ENCODE peak calls at places on chromosomes 7 and 10, in four cellular contexts. O is HepG2, C is K562, X is GM12878. B is an unnamed sample.

GRCh38 chr7:130281227-130281626 is 11.7 kb upstream of the CPA4 start:
- DNase-seq in O (no peak), C (no peak), X (no peak), B (no peak)

GRCh38 chr10:47372726-47373125 is 11.4 kb downstream of the ZNF488 start:
- DNase-seq in O (no peak), C (no peak), X (no peak), B (no peak)

GRCh38 chr7:2734761-2735571 is 47.0 kb downstream of the AMZ1 start:
- DNase-seq in O (no peak), C (peak; percentile 72), X (no peak), B (peak; percentile 16)

GRCh38 chr10:110170142-110170887 is 37.1 kb upstream of the MXI1 start:
- DNase-seq in O (no peak), C (no peak), X (no peak), B (no peak)

GRCh38 chr7:24827027-24827426 is 69.8 kb upstream of the GSDME start:
- DNase-seq in O (no peak), C (no peak), X (no peak), B (no peak)

GRCh38 chr7:34011017-34011680 is 105.8 kb downstream of the BMPER start:
- DNase-seq in O (no peak), C (no peak), X (no peak), B (no peak)

GRCh38 chr10:124403548-124403947 is 15.2 kb downstream of the OAT start:
- DNase-seq in O (peak; percentile 78), C (peak; percentile 27), X (peak; percentile 45), B (peak; percentile 30)

GRCh38 chr7:46776790-46777189 is 805.1 kb downstream of the TNS3 start:
- DNase-seq in O (no peak), C (no peak), X (no peak), B (no peak)

GRCh38 chr7:98119257-98119918 is 12.7 kb downstream of the LMTK2 start:
- DNase-seq in O (peak; percentile 53), C (no peak), X (no peak), B (no peak)

GRCh38 chr7:138889566-138889965 is 91.6 kb upstream of the ATP6V0A4 start:
- DNase-seq in O (peak; percentile 23), C (no peak), X (no peak), B (no peak)

GRCh38 chr10:30811665-30812017 is 182.1 kb upstream of the LYZL2 start:
- DNase-seq in O (no peak), C (no peak), X (no peak), B (no peak)

GRCh38 chr7:82624337-82624736 is 180.8 kb upstream of the CACNA2D1 start:
- DNase-seq in O (no peak), C (no peak), X (no peak), B (no peak)

GRCh38 chr10:75924309-75924920 is 493.0 kb downstream of the LRMDA start:
- DNase-seq in O (no peak), C (no peak), X (no peak), B (no peak)

GRCh38 chr7:30815016-30815854 is 44.0 kb downstream of the MINDY4 start:
- DNase-seq in O (no peak), C (no peak), X (no peak), B (no peak)

GRCh38 chr7:129840757-129841156 is 112.0 kb downstream of the UBE2H start:
- DNase-seq in O (no peak), C (no peak), X (no peak), B (no peak)

GRCh38 chr7:121212031-121212430 is 116.8 kb upstream of the WNT16 start:
- DNase-seq in O (no peak), C (no peak), X (no peak), B (no peak)

GRCh38 chr7:157117796-157118195 is 20.9 kb upstream of the UBE3C start:
- DNase-seq in O (no peak), C (peak; percentile 64), X (no peak), B (no peak)

GRCh38 chr10:121459765-121460453 is 138.3 kb downstream of the FGFR2 start:
- DNase-seq in O (no peak), C (no peak), X (no peak), B (peak; percentile 23)

GRCh38 chr7:77269360-77270075 is 69.9 kb upstream of the FGL2 start:
- DNase-seq in O (no peak), C (no peak), X (peak; percentile 23), B (no peak)

GRCh38 chr10:8122970-8123369 is 68.5 kb downstream of the GATA3 start:
- DNase-seq in O (no peak), C (no peak), X (no peak), B (no peak)

GRCh38 chr10:51786016-51786683 is 86.8 kb upstream of the CSTF2T start:
- DNase-seq in O (no peak), C (no peak), X (no peak), B (no peak)

GRCh38 chr10:110487411-110488123 is 10.1 kb upstream of the DUSP5 start:
- DNase-seq in O (peak; percentile 24), C (no peak), X (no peak), B (peak; percentile 53)

GRCh38 chr7:99631311-99632109 is 14.8 kb downstream of the ZSCAN25 start:
- DNase-seq in O (peak; percentile 64), C (peak; percentile 39), X (no peak), B (peak; percentile 42)

GRCh38 chr7:109844362-109844761 is 1246.6 kb upstream of the LRRN3 start:
- DNase-seq in O (peak; percentile 5), C (no peak), X (no peak), B (no peak)

GRCh38 chr10:69449841-69450240 is 1.4 kb upstream of the TSPAN15 start:
- DNase-seq in O (peak; percentile 73), C (peak; percentile 65), X (no peak), B (peak; percentile 75)

GRCh38 chr10:124566981-124567835 is 105.6 kb downstream of the LHPP start:
- DNase-seq in O (no peak), C (no peak), X (no peak), B (no peak)

GRCh38 chr7:1536768-1537630 is 6.5 kb downstream of the MAFK start:
- DNase-seq in O (peak; percentile 93), C (peak; percentile 71), X (no peak), B (peak; percentile 71)

GRCh38 chr10:23053036-23053435 is 42.3 kb upstream of the MSRB2 start:
- DNase-seq in O (no peak), C (no peak), X (no peak), B (peak; percentile 20)

GRCh38 chr10:24324651-24325050 is 115.7 kb downstream of the KIAA1217 start:
- DNase-seq in O (no peak), C (no peak), X (no peak), B (no peak)

GRCh38 chr10:132396495-132397035 is 435 bp upstream of the PWWP2B start:
- DNase-seq in O (peak; percentile 26), C (peak; percentile 88), X (no peak), B (no peak)

GRCh38 chr10:74156919-74157289 is 5.9 kb downstream of the ADK start:
- DNase-seq in O (no peak), C (peak; percentile 48), X (no peak), B (no peak)

GRCh38 chr7:91957823-91958222 is 17.2 kb downstream of the AKAP9 start:
- DNase-seq in O (no peak), C (no peak), X (no peak), B (no peak)

GRCh38 chr7:120916116-120916515 is 34.5 kb upstream of the ING3 start:
- DNase-seq in O (no peak), C (no peak), X (no peak), B (no peak)

GRCh38 chr7:36863901-36864701 is 139.8 kb upstream of the AOAH start:
- DNase-seq in O (peak; percentile 38), C (no peak), X (no peak), B (no peak)

GRCh38 chr10:116053910-116054309 is 219.1 kb downstream of the GFRA1 start:
- DNase-seq in O (no peak), C (no peak), X (no peak), B (no peak)

GRCh38 chr10:24427678-24428409 is 218.9 kb downstream of the KIAA1217 start:
- DNase-seq in O (no peak), C (no peak), X (no peak), B (no peak)

GRCh38 chr10:79026341-79026761 is 42.4 kb upstream of the ZMIZ1 start:
- DNase-seq in O (no peak), C (no peak), X (no peak), B (no peak)

GRCh38 chr7:133641436-133641835 is 388.6 kb downstream of the EXOC4 start:
- DNase-seq in O (no peak), C (no peak), X (no peak), B (no peak)

GRCh38 chr10:17782921-17783665 is 26.1 kb upstream of the MRC1 start:
- DNase-seq in O (no peak), C (no peak), X (no peak), B (no peak)

GRCh38 chr10:37682617-37683016 is 174.8 kb downstream of the ZNF248 start:
- DNase-seq in O (no peak), C (no peak), X (no peak), B (no peak)

GRCh38 chr10:37681617-37681999 is 175.8 kb downstream of the ZNF248 start:
- DNase-seq in O (no peak), C (no peak), X (no peak), B (no peak)

GRCh38 chr10:37679465-37679864 is 177.9 kb downstream of the ZNF248 start:
- DNase-seq in O (no peak), C (no peak), X (no peak), B (no peak)

GRCh38 chr10:37680716-37681616 is 176.4 kb downstream of the ZNF248 start:
- DNase-seq in O (no peak), C (no peak), X (no peak), B (no peak)

GRCh38 chr10:37680243-37680683 is 177.1 kb downstream of the ZNF248 start:
- DNase-seq in O (no peak), C (peak; percentile 59), X (no peak), B (no peak)
- TF ChIP-seq TCF7 in O (no peak), C (no peak), X (no peak), B (no peak)

GRCh38 chr10:92946491-92946890 is 98.2 kb downstream of the EXOC6 start:
- DNase-seq in O (no peak), C (no peak), X (no peak), B (no peak)
- TF ChIP-seq TCF7 in O (no peak), C (no peak), X (no peak), B (no peak)

DNA sequence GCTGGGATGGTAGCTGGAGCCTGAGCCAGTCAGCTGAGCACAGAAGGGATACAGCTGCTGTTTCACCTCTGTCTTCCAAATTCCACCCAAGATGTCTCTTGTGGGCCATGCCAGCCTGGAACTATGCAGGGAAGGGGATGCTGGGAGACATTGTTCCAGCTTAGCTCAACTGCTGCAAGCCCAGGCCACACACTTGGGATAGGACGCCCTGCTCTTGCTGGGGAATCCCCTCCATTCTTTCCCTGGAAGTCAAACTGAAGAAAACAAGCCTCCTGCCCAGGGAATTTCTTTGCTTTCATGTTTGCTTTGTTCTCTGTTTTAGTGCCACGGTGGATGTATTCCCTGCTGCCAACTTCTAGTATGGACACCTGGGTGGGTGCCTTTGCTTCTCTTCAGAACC is 55.2 kb upstream of the CDK13 start:
- DNase-seq in O (no peak), C (no peak), X (no peak), B (no peak)
- TF ChIP-seq TCF7 in O (no peak), C (no peak), X (no peak), B (no peak)

DNA sequence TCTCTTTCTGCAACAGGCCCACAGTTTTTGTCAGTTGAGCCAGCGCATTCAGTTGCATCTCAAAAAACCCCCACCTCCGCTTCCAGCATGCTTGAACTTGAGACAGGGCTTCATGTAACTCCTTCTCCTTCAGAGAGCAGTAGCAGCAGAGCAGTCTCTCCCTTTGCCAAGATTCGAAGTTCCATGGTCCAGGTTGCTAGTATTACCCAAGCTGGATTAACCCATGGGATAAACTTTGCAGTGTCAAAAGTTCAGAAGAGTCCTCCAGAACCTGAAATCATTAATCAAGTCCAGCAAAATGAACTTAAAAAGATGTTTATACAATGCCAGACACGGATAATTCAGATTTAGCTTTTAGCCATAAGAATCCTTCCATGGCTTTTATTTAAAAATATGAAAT is 45.2 kb downstream of the MCMBP start:
- DNase-seq in O (no peak), C (no peak), X (no peak), B (no peak)
- TF ChIP-seq TCF7 in O (no peak), C (no peak), X (no peak), B (no peak)

GRCh38 chr10:131024259-131025131 is 287.0 kb downstream of the TCERG1L start:
- DNase-seq in O (no peak), C (no peak), X (no peak), B (no peak)
- TF ChIP-seq TCF7 in O (no peak), C (no peak), X (no peak), B (no peak)

B was measured in WTC11.